ENCODE peak calls at places on chromosomes 4 and X, in seven cellular contexts. P is fibroblast of the aortic adventitia, K is Daoy, N is kidney glomerular epithelial cell, U is GM23248, X is GM12891, E is WTC11. C is an unnamed sample.

GRCh38 chrX:37745354-37745753 is 34.5 kb upstream of the CYBB start:
- DNase-seq in P (peak), K (peak), N (peak), U (peak), X (no peak), E (peak), C (peak)

GRCh38 chr4:131054489-131055019 is 1958.6 kb downstream of the C4orf33 start:
- DNase-seq in P (no peak), K (no peak), N (no peak), U (no peak), X (no peak), E (peak), C (no peak)

GRCh38 chr4:2273657-2274319 is 11.9 kb upstream of the MXD4 start:
- DNase-seq in P (no peak), K (no peak), N (no peak), U (no peak), X (no peak), E (no peak), C (no peak)

GRCh38 chr4:157185363-157185762 is 35.2 kb upstream of the GRIA2 start:
- DNase-seq in P (no peak), K (no peak), N (no peak), U (no peak), X (no peak), E (no peak), C (no peak)

GRCh38 chr4:88623097-88623496 is 30.8 kb downstream of the HERC3 start:
- DNase-seq in P (peak), K (peak), N (no peak), U (peak), X (no peak), E (no peak), C (no peak)

GRCh38 chr4:128524311-128524710 is 236.7 kb upstream of the PGRMC2 start:
- DNase-seq in P (peak), K (peak), N (peak), U (peak), X (no peak), E (no peak), C (peak)

GRCh38 chr4:63505714-63506460 is 903.4 kb downstream of the TECRL start:
- DNase-seq in P (no peak), K (no peak), N (no peak), U (no peak), X (no peak), E (peak), C (no peak)

GRCh38 chr4:156291317-156291716 is 337.7 kb upstream of the CTSO start:
- DNase-seq in P (peak), K (peak), N (peak), U (peak), X (no peak), E (no peak), C (no peak)

GRCh38 chrX:54085666-54086065 is 41.4 kb upstream of the PHF8 start:
- DNase-seq in P (no peak), K (no peak), N (no peak), U (no peak), X (no peak), E (no peak), C (no peak)

GRCh38 chr4:25051534-25051933 is 20.8 kb upstream of the LGI2 start:
- DNase-seq in P (no peak), K (peak), N (no peak), U (no peak), X (no peak), E (no peak), C (no peak)

GRCh38 chr4:82201805-82202636 is 171.8 kb downstream of the HNRNPD start:
- DNase-seq in P (peak), K (peak), N (peak), U (peak), X (no peak), E (peak), C (no peak)

GRCh38 chr4:24226018-24226417 is 336.2 kb upstream of the PPARGC1A start:
- DNase-seq in P (no peak), K (peak), N (no peak), U (peak), X (no peak), E (no peak), C (no peak)

GRCh38 chrX:8848921-8849320 is 47.7 kb upstream of the FAM9A start:
- DNase-seq in P (peak), K (peak), N (peak), U (peak), X (no peak), E (no peak), C (no peak)

GRCh38 chr4:139815646-139816601 is 150.3 kb downstream of the MGST2 start:
- DNase-seq in P (peak), K (peak), N (peak), U (peak), X (no peak), E (peak), C (no peak)

GRCh38 chr4:122313001-122313400 is 65.8 kb upstream of the ADAD1 start:
- DNase-seq in P (peak), K (no peak), N (no peak), U (peak), X (no peak), E (no peak), C (no peak)

GRCh38 chr4:141375855-141376254 is 155.2 kb downstream of the ZNF330 start:
- DNase-seq in P (peak), K (peak), N (peak), U (peak), X (no peak), E (no peak), C (no peak)

GRCh38 chr4:76803522-76803921 is 94.4 kb downstream of the SOWAHB start:
- DNase-seq in P (peak), K (peak), N (peak), U (peak), X (no peak), E (no peak), C (no peak)

GRCh38 chrX:74419861-74420193 is 1.5 kb upstream of the SLC16A2 start:
- DNase-seq in P (no peak), K (no peak), N (no peak), U (peak), X (no peak), E (no peak), C (peak)

GRCh38 chr4:48315728-48316630 is 25.4 kb upstream of the SLAIN2 start:
- DNase-seq in P (peak), K (peak), N (peak), U (peak), X (peak), E (peak), C (no peak)

GRCh38 chr4:66465111-66465510 is 794.8 kb upstream of the EPHA5 start:
- DNase-seq in P (peak), K (peak), N (no peak), U (no peak), X (no peak), E (no peak), C (no peak)

GRCh38 chr4:189497996-189498395 is 442.7 kb upstream of the FRG1 start:
- DNase-seq in P (no peak), K (no peak), N (no peak), U (no peak), X (no peak), E (no peak), C (no peak)

GRCh38 chrX:69616520-69617203 is 749 bp downstream of the EDA start:
- DNase-seq in P (no peak), K (peak), N (no peak), U (peak), X (no peak), E (peak), C (no peak)

GRCh38 chrX:83658731-83659130 is 150.6 kb downstream of the POU3F4 start:
- DNase-seq in P (no peak), K (no peak), N (no peak), U (no peak), X (no peak), E (no peak), C (no peak)

GRCh38 chr4:182973421-182974340 is 56.5 kb upstream of the DCTD start:
- DNase-seq in P (peak), K (no peak), N (peak), U (no peak), X (no peak), E (no peak), C (no peak)

GRCh38 chrX:41449615-41450014 is 2.5 kb downstream of the NYX start:
- DNase-seq in P (peak), K (no peak), N (no peak), U (peak), X (no peak), E (no peak), C (no peak)

GRCh38 chrX:51956441-51956840 is 63.0 kb downstream of the MAGED1 start:
- DNase-seq in P (no peak), K (no peak), N (no peak), U (no peak), X (no peak), E (no peak), C (no peak)

GRCh38 chr4:150150545-150151156 is 72.4 kb downstream of the DCLK2 start:
- DNase-seq in P (no peak), K (no peak), N (no peak), U (no peak), X (no peak), E (no peak), C (no peak)

GRCh38 chrX:154775611-154776349 is 13.1 kb downstream of the DKC1 start:
- DNase-seq in P (no peak), K (no peak), N (peak), U (peak), X (no peak), E (no peak), C (no peak)

GRCh38 chrX:39158801-39159657 is 357.8 kb downstream of the MID1IP1 start:
- DNase-seq in P (peak), K (peak), N (peak), U (peak), X (no peak), E (no peak), C (no peak)

GRCh38 chrX:63754141-63754859 is 30.7 kb downstream of the ARHGEF9 start:
- DNase-seq in P (peak), K (no peak), N (no peak), U (peak), X (no peak), E (no peak), C (no peak)

GRCh38 chr4:36394352-36394903 is 113.0 kb downstream of the DTHD1 start:
- DNase-seq in P (no peak), K (no peak), N (no peak), U (no peak), X (no peak), E (no peak), C (no peak)

GRCh38 chr4:21097026-21097425 is 396.8 kb downstream of the PACRGL start:
- DNase-seq in P (no peak), K (no peak), N (no peak), U (no peak), X (no peak), E (no peak), C (no peak)

GRCh38 chr4:67685532-67685859 is 15.5 kb downstream of the UBA6 start:
- DNase-seq in P (no peak), K (no peak), N (no peak), U (no peak), X (no peak), E (no peak), C (no peak)

GRCh38 chr4:109355835-109356234 is 53.4 kb upstream of the COL25A1 start:
- DNase-seq in P (no peak), K (no peak), N (no peak), U (no peak), X (no peak), E (no peak), C (no peak)

GRCh38 chr4:145735777-145736176 is 55.8 kb downstream of the C4orf51 start:
- DNase-seq in P (no peak), K (no peak), N (no peak), U (no peak), X (no peak), E (no peak), C (no peak)

GRCh38 chrX:19514791-19515614 is at the start of gene MAP3K15:
- DNase-seq in P (no peak), K (peak), N (no peak), U (peak), X (peak), E (peak), C (peak)

C was measured in 8988T.